ENCODE peak calls at places on chromosomes 6 and 20, in five cellular contexts. One of them, this sample, is unnamed.

GRCh38 chr6:49423817-49424216 is 39.2 kb downstream of the MMUT start:
- DNase-seq in WTC11: no peak
- DNase-seq in Caco-2: no peak
- DNase-seq in cardiac muscle cell: peak
- DNase-seq in PC-3: peak
- DNase-seq in this sample: no peak

GRCh38 chr6:74439412-74439811 is 743.4 kb downstream of the CD109 start:
- DNase-seq in Caco-2: no peak
- DNase-seq in WTC11: no peak
- DNase-seq in cardiac muscle cell: no peak
- DNase-seq in PC-3: no peak
- DNase-seq in this sample: no peak

GRCh38 chr6:143224516-143224915 is 163.8 kb downstream of the AIG1 start:
- DNase-seq in PC-3: peak
- DNase-seq in cardiac muscle cell: no peak
- DNase-seq in Caco-2: no peak
- DNase-seq in WTC11: no peak
- DNase-seq in this sample: no peak

GRCh38 chr20:33061626-33062025 is 7.9 kb downstream of the BPIFB3 start:
- DNase-seq in Caco-2: no peak
- DNase-seq in PC-3: no peak
- DNase-seq in WTC11: no peak
- DNase-seq in cardiac muscle cell: no peak
- DNase-seq in this sample: no peak

GRCh38 chr6:75794954-75795739 is 46.1 kb downstream of the MYO6 start:
- DNase-seq in cardiac muscle cell: no peak
- DNase-seq in WTC11: no peak
- DNase-seq in PC-3: no peak
- DNase-seq in Caco-2: no peak
- DNase-seq in this sample: no peak

GRCh38 chr20:37417857-37418501 is 72.0 kb downstream of the SRC start:
- DNase-seq in WTC11: no peak
- DNase-seq in cardiac muscle cell: peak
- DNase-seq in PC-3: no peak
- DNase-seq in Caco-2: no peak
- DNase-seq in this sample: no peak

GRCh38 chr6:96520851-96521115 is 823 bp upstream of the UFL1 start:
- DNase-seq in PC-3: no peak
- DNase-seq in Caco-2: no peak
- DNase-seq in cardiac muscle cell: no peak
- DNase-seq in WTC11: no peak
- DNase-seq in this sample: no peak

GRCh38 chr6:8181162-8181909 is 79.0 kb upstream of the EEF1E1 start:
- DNase-seq in PC-3: no peak
- DNase-seq in WTC11: no peak
- DNase-seq in Caco-2: no peak
- DNase-seq in cardiac muscle cell: no peak
- DNase-seq in this sample: no peak

GRCh38 chr6:117265425-117266266 is at the start of gene VGLL2:
- DNase-seq in PC-3: no peak
- DNase-seq in Caco-2: peak
- DNase-seq in WTC11: peak
- DNase-seq in cardiac muscle cell: peak
- DNase-seq in this sample: peak

GRCh38 chr6:397604-398003 is 6.1 kb downstream of the IRF4 start:
- DNase-seq in Caco-2: no peak
- DNase-seq in WTC11: no peak
- DNase-seq in PC-3: no peak
- DNase-seq in cardiac muscle cell: no peak
- DNase-seq in this sample: no peak

GRCh38 chr6:159035891-159036290 is 8.9 kb downstream of the TAGAP start:
- DNase-seq in cardiac muscle cell: no peak
- DNase-seq in WTC11: no peak
- DNase-seq in PC-3: no peak
- DNase-seq in Caco-2: no peak
- DNase-seq in this sample: no peak

GRCh38 chr20:45402946-45403345 is 5.1 kb upstream of the DBNDD2 start:
- DNase-seq in Caco-2: no peak
- DNase-seq in WTC11: no peak
- DNase-seq in cardiac muscle cell: no peak
- DNase-seq in PC-3: peak
- DNase-seq in this sample: no peak

GRCh38 chr20:33675127-33675954 is 1.1 kb upstream of the NECAB3 start:
- DNase-seq in PC-3: no peak
- DNase-seq in Caco-2: no peak
- DNase-seq in cardiac muscle cell: peak
- DNase-seq in WTC11: no peak
- DNase-seq in this sample: no peak

GRCh38 chr20:57327820-57328219 is 1.8 kb upstream of the SPO11 start:
- DNase-seq in WTC11: no peak
- DNase-seq in PC-3: no peak
- DNase-seq in Caco-2: no peak
- DNase-seq in cardiac muscle cell: no peak
- DNase-seq in this sample: no peak

GRCh38 chr20:17887331-17888030 is 81.1 kb downstream of the SNX5 start:
- DNase-seq in WTC11: no peak
- DNase-seq in PC-3: no peak
- DNase-seq in Caco-2: no peak
- DNase-seq in cardiac muscle cell: no peak
- DNase-seq in this sample: no peak

GRCh38 chr20:49367113-49367512 is 89.3 kb upstream of the ZNFX1 start:
- DNase-seq in cardiac muscle cell: no peak
- DNase-seq in PC-3: no peak
- DNase-seq in WTC11: no peak
- DNase-seq in Caco-2: no peak
- DNase-seq in this sample: no peak

GRCh38 chr6:17490724-17491123 is 97.3 kb downstream of the CAP2 start:
- DNase-seq in PC-3: no peak
- DNase-seq in cardiac muscle cell: no peak
- DNase-seq in WTC11: no peak
- DNase-seq in Caco-2: no peak
- DNase-seq in this sample: no peak

GRCh38 chr20:31740208-31740607 is 1.1 kb downstream of the TPX2 start:
- DNase-seq in Caco-2: no peak
- DNase-seq in WTC11: no peak
- DNase-seq in cardiac muscle cell: peak
- DNase-seq in PC-3: peak
- DNase-seq in this sample: no peak

GRCh38 chr20:40922865-40923264 is 105.8 kb upstream of the TOP1 start:
- DNase-seq in WTC11: no peak
- DNase-seq in PC-3: no peak
- DNase-seq in cardiac muscle cell: no peak
- DNase-seq in Caco-2: no peak
- DNase-seq in this sample: no peak

GRCh38 chr20:58058421-58059140 is 169.9 kb downstream of the ANKRD60 start:
- DNase-seq in Caco-2: peak
- DNase-seq in WTC11: no peak
- DNase-seq in PC-3: no peak
- DNase-seq in cardiac muscle cell: no peak
- DNase-seq in this sample: no peak

GRCh38 chr6:90406142-90406794 is 109.6 kb upstream of the BACH2 start:
- DNase-seq in PC-3: peak
- DNase-seq in cardiac muscle cell: peak
- DNase-seq in Caco-2: no peak
- DNase-seq in WTC11: no peak
- DNase-seq in this sample: no peak

GRCh38 chr6:10256113-10256690 is 158.7 kb downstream of the TFAP2A start:
- DNase-seq in PC-3: peak
- DNase-seq in WTC11: no peak
- DNase-seq in Caco-2: no peak
- DNase-seq in cardiac muscle cell: no peak
- DNase-seq in this sample: no peak

GRCh38 chr6:30707281-30707850 is 9.7 kb downstream of the MDC1 start:
- DNase-seq in PC-3: no peak
- DNase-seq in WTC11: no peak
- DNase-seq in Caco-2: no peak
- DNase-seq in cardiac muscle cell: no peak
- DNase-seq in this sample: no peak

GRCh38 chr20:59149678-59150504 is 13.7 kb upstream of the ZNF831 start:
- DNase-seq in cardiac muscle cell: no peak
- DNase-seq in WTC11: no peak
- DNase-seq in Caco-2: peak
- DNase-seq in PC-3: no peak
- DNase-seq in this sample: peak

GRCh38 chr20:9100721-9101120 is 31.8 kb downstream of the PLCB4 start:
- DNase-seq in PC-3: no peak
- DNase-seq in cardiac muscle cell: no peak
- DNase-seq in Caco-2: no peak
- DNase-seq in WTC11: no peak
- DNase-seq in this sample: no peak

GRCh38 chr6:112912351-112913101 is 565.4 kb downstream of the RFPL4B start:
- DNase-seq in PC-3: no peak
- DNase-seq in WTC11: no peak
- DNase-seq in Caco-2: no peak
- DNase-seq in cardiac muscle cell: peak
- DNase-seq in this sample: no peak

GRCh38 chr6:144365176-144365710 is 80.1 kb downstream of the UTRN start:
- DNase-seq in PC-3: no peak
- DNase-seq in cardiac muscle cell: no peak
- DNase-seq in Caco-2: no peak
- DNase-seq in WTC11: no peak
- DNase-seq in this sample: no peak

GRCh38 chr6:46626228-46626909 is 26.2 kb downstream of the CYP39A1 start:
- DNase-seq in WTC11: no peak
- DNase-seq in Caco-2: no peak
- DNase-seq in PC-3: peak
- DNase-seq in cardiac muscle cell: peak
- DNase-seq in this sample: no peak

GRCh38 chr20:50379049-50379990 is 130.9 kb upstream of the PTPN1 start:
- DNase-seq in Caco-2: no peak
- DNase-seq in WTC11: no peak
- DNase-seq in PC-3: no peak
- DNase-seq in cardiac muscle cell: peak
- DNase-seq in this sample: no peak

GRCh38 chr6:112443118-112443641 is 96.0 kb downstream of the RFPL4B start:
- DNase-seq in WTC11: no peak
- DNase-seq in Caco-2: no peak
- DNase-seq in cardiac muscle cell: no peak
- DNase-seq in PC-3: no peak
- DNase-seq in this sample: no peak

GRCh38 chr6:16841241-16841640 is 80.0 kb upstream of the ATXN1 start:
- DNase-seq in Caco-2: no peak
- DNase-seq in cardiac muscle cell: no peak
- DNase-seq in PC-3: peak
- DNase-seq in WTC11: no peak
- DNase-seq in this sample: no peak

GRCh38 chr20:1899169-1899525 is 3.9 kb downstream of the SIRPA start:
- DNase-seq in PC-3: no peak
- DNase-seq in cardiac muscle cell: no peak
- DNase-seq in Caco-2: no peak
- DNase-seq in WTC11: no peak
- DNase-seq in this sample: no peak

GRCh38 chr6:84522135-84522535 is 242.3 kb downstream of the TBX18 start:
- DNase-seq in WTC11: no peak
- DNase-seq in Caco-2: peak
- DNase-seq in cardiac muscle cell: peak
- DNase-seq in PC-3: peak
- DNase-seq in this sample: no peak

GRCh38 chr20:23291575-23292240 is 58.9 kb upstream of the NXT1 start:
- DNase-seq in WTC11: no peak
- DNase-seq in PC-3: no peak
- DNase-seq in cardiac muscle cell: no peak
- DNase-seq in Caco-2: no peak
- DNase-seq in this sample: no peak

GRCh38 chr20:23290761-23291574 is 59.6 kb upstream of the NXT1 start:
- DNase-seq in WTC11: no peak
- DNase-seq in PC-3: no peak
- DNase-seq in cardiac muscle cell: no peak
- DNase-seq in Caco-2: no peak
- DNase-seq in this sample: no peak

GRCh38 chr20:23289249-23289648 is 61.3 kb upstream of the NXT1 start:
- DNase-seq in Caco-2: no peak
- DNase-seq in PC-3: no peak
- DNase-seq in WTC11: no peak
- DNase-seq in cardiac muscle cell: no peak
- DNase-seq in this sample: no peak

GRCh38 chr20:23287366-23288190 is 63.0 kb upstream of the NXT1 start:
- DNase-seq in PC-3: no peak
- DNase-seq in Caco-2: no peak
- DNase-seq in cardiac muscle cell: no peak
- DNase-seq in WTC11: no peak
- DNase-seq in this sample: no peak

DNA sequence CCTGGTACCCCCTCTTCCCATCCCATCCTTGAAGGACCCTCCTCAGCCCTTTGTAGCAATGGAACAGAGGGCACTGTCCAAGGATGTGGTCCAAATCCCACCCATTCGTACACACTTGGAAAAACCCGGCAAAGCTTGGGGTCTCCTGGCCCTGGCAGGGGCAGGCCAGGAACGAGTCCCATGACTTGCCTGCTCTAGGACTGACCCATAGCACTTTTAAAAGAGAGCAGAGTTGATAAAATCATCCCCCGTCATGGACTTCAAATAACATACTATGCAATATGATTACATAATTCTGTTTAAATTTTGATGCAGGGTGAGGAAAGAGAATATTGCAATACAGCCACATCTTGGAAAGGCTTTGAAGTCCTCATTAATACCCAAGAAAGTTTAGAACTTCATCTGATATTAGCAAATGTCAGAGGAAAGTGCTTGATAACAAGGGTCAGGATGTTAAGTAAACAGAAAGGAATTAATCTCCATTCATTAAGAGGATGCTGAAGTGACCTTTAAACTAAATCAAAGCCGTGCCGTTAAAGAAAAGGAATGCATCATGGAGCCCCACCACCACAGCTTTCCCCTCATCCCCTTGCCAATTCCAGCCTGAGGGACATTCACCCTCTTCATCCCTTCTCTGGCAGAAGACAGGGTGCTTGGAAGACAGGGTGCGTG is 60.7 kb upstream of the NXT1 start:
- DNase-seq in Caco-2: no peak
- DNase-seq in cardiac muscle cell: no peak
- DNase-seq in PC-3: no peak
- DNase-seq in WTC11: no peak
- DNase-seq in this sample: no peak
- TF ChIP-seq CTCF in Caco-2: no peak
- TF ChIP-seq CTCF in cardiac muscle cell: no peak
- TF ChIP-seq CTCF in PC-3: no peak
- TF ChIP-seq CTCF in WTC11: no peak
- TF ChIP-seq CTCF in this sample: no peak

GRCh38 chr20:63215101-63216040 is 560 bp downstream of the YTHDF1 start:
- DNase-seq in PC-3: peak
- DNase-seq in Caco-2: peak
- DNase-seq in cardiac muscle cell: peak
- DNase-seq in WTC11: peak
- DNase-seq in this sample: peak
- TF ChIP-seq CTCF in PC-3: peak
- TF ChIP-seq CTCF in Caco-2: peak
- TF ChIP-seq CTCF in cardiac muscle cell: peak
- TF ChIP-seq CTCF in WTC11: no peak
- TF ChIP-seq CTCF in this sample: peak

GRCh38 chr20:43007525-43007924 is 182.2 kb downstream of the PTPRT start:
- DNase-seq in Caco-2: no peak
- DNase-seq in WTC11: no peak
- DNase-seq in PC-3: no peak
- DNase-seq in cardiac muscle cell: no peak
- DNase-seq in this sample: no peak
- TF ChIP-seq CTCF in Caco-2: no peak
- TF ChIP-seq CTCF in WTC11: no peak
- TF ChIP-seq CTCF in PC-3: no peak
- TF ChIP-seq CTCF in cardiac muscle cell: no peak
- TF ChIP-seq CTCF in this sample: no peak

GRCh38 chr6:103215835-103216234 is 1643.9 kb downstream of the HACE1 start:
- DNase-seq in WTC11: no peak
- DNase-seq in cardiac muscle cell: no peak
- DNase-seq in Caco-2: no peak
- DNase-seq in PC-3: peak
- DNase-seq in this sample: no peak

GRCh38 chr6:103210686-103211085 is 1649.0 kb downstream of the HACE1 start:
- DNase-seq in cardiac muscle cell: no peak
- DNase-seq in PC-3: no peak
- DNase-seq in WTC11: no peak
- DNase-seq in Caco-2: no peak
- DNase-seq in this sample: no peak
- TF ChIP-seq CTCF in cardiac muscle cell: no peak
- TF ChIP-seq CTCF in PC-3: no peak
- TF ChIP-seq CTCF in WTC11: no peak
- TF ChIP-seq CTCF in Caco-2: no peak
- TF ChIP-seq CTCF in this sample: no peak

This sample was measured in nephron progenitor cell.